ENCODE peak calls at places on chromosome 15, in seven cellular contexts. R is sigmoid colon, X is A549, Z is uterus, O is choroid plexus epithelial cell, Q is psoas muscle, S is breast epithelium. C is an unnamed sample.

GRCh38 chr15:90863987-90864386 is 4.4 kb upstream of the FURIN start:
- DNase-seq in R (no peak), X (no peak), Z (no peak), O (no peak), Q (no peak), S (no peak), C (no peak)

GRCh38 chr15:63256433-63256884 is 20.9 kb upstream of the APH1B start:
- DNase-seq in R (no peak), X (peak), Z (no peak), O (peak), Q (no peak), S (no peak), C (no peak)

GRCh38 chr15:28023933-28024888 is 74.9 kb downstream of the OCA2 start:
- DNase-seq in R (no peak), X (no peak), Z (no peak), O (no peak), Q (no peak), S (no peak), C (no peak)

GRCh38 chr15:32957219-32957618 is 237.3 kb downstream of the FMN1 start:
- DNase-seq in R (no peak), X (peak), Z (no peak), O (no peak), Q (no peak), S (no peak), C (no peak)

GRCh38 chr15:76208786-76209424 is 102.4 kb downstream of the ETFA start:
- DNase-seq in R (no peak), X (no peak), Z (no peak), O (no peak), Q (no peak), S (no peak), C (no peak)

GRCh38 chr15:100858294-100858693 is 21.3 kb upstream of the ALDH1A3 start:
- DNase-seq in R (peak), X (no peak), Z (peak), O (no peak), Q (no peak), S (no peak), C (no peak)

GRCh38 chr15:81049835-81050234 is 49.1 kb downstream of the TLNRD1 start:
- DNase-seq in R (no peak), X (no peak), Z (no peak), O (no peak), Q (no peak), S (no peak), C (no peak)

GRCh38 chr15:65303687-65304392 is 637 bp upstream of the RNU5B-1 start:
- DNase-seq in R (peak), X (peak), Z (peak), O (peak), Q (peak), S (peak), C (peak)

GRCh38 chr15:43953402-43953801 is 126.6 kb downstream of the WDR76 start:
- DNase-seq in R (no peak), X (no peak), Z (no peak), O (no peak), Q (no peak), S (no peak), C (no peak)

GRCh38 chr15:40002295-40002694 is 36.7 kb downstream of the SRP14 start:
- DNase-seq in R (no peak), X (peak), Z (no peak), O (peak), Q (no peak), S (no peak), C (no peak)

GRCh38 chr15:98729446-98730042 is 81.2 kb downstream of the IGF1R start:
- DNase-seq in R (no peak), X (no peak), Z (no peak), O (no peak), Q (no peak), S (no peak), C (no peak)

GRCh38 chr15:58269455-58270414 is 131.6 kb downstream of the AQP9 start:
- DNase-seq in R (no peak), X (peak), Z (no peak), O (peak), Q (no peak), S (no peak), C (peak)

GRCh38 chr15:28178290-28178689 is 79.2 kb upstream of the OCA2 start:
- DNase-seq in R (no peak), X (no peak), Z (no peak), O (peak), Q (no peak), S (no peak), C (no peak)

GRCh38 chr15:58628206-58629057 is 121.1 kb downstream of the ADAM10 start:
- DNase-seq in R (no peak), X (no peak), Z (no peak), O (peak), Q (no peak), S (no peak), C (no peak)

GRCh38 chr15:89203705-89204273 is 17.6 kb downstream of the RLBP1 start:
- DNase-seq in R (no peak), X (no peak), Z (no peak), O (no peak), Q (no peak), S (no peak), C (no peak)

GRCh38 chr15:92161039-92161670 is 232.5 kb upstream of the ST8SIA2 start:
- DNase-seq in R (no peak), X (no peak), Z (no peak), O (no peak), Q (no peak), S (no peak), C (no peak)

GRCh38 chr15:92909131-92909781 is 9.1 kb downstream of the CHD2 start:
- DNase-seq in R (no peak), X (no peak), Z (no peak), O (peak), Q (no peak), S (no peak), C (no peak)

GRCh38 chr15:89349212-89349558 is 14.6 kb upstream of the POLG start:
- DNase-seq in R (no peak), X (no peak), Z (no peak), O (no peak), Q (no peak), S (no peak), C (no peak)

GRCh38 chr15:47331796-47332480 is 385.4 kb upstream of the SEMA6D start:
- DNase-seq in R (no peak), X (no peak), Z (no peak), O (peak), Q (no peak), S (no peak), C (peak)

GRCh38 chr15:77702211-77702957 is 69.7 kb upstream of the LINGO1 start:
- DNase-seq in R (no peak), X (peak), Z (no peak), O (peak), Q (peak), S (no peak), C (peak)

GRCh38 chr15:38696120-38696727 is 131.6 kb upstream of the RASGRP1 start:
- DNase-seq in R (no peak), X (no peak), Z (no peak), O (peak), Q (no peak), S (no peak), C (no peak)

GRCh38 chr15:81268340-81268739 is 55.6 kb downstream of the STARD5 start:
- DNase-seq in R (no peak), X (no peak), Z (no peak), O (no peak), Q (no peak), S (no peak), C (no peak)

GRCh38 chr15:53978248-53978906 is at the start of gene UNC13C:
- DNase-seq in R (peak), X (peak), Z (no peak), O (no peak), Q (peak), S (no peak), C (peak)

GRCh38 chr15:41804920-41805666 is 22.8 kb upstream of the JMJD7 start:
- DNase-seq in R (peak), X (no peak), Z (no peak), O (no peak), Q (no peak), S (peak), C (no peak)

GRCh38 chr15:70289191-70289955 is 191.7 kb upstream of the TLE3 start:
- DNase-seq in R (peak), X (no peak), Z (no peak), O (peak), Q (no peak), S (peak), C (no peak)
- TF ChIP-seq CTCF in R (no peak), X (no peak), Z (no peak), O (no peak), Q (no peak), S (no peak), C (no peak)

GRCh38 chr15:51726302-51727073 is 11.0 kb downstream of the LYSMD2 start:
- DNase-seq in R (peak), X (peak), Z (peak), O (peak), Q (peak), S (no peak), C (no peak)
- TF ChIP-seq CTCF in R (no peak), X (no peak), Z (no peak), O (no peak), Q (no peak), S (no peak), C (no peak)

GRCh38 chr15:48877630-48878595 is at the start of gene EID1:
- DNase-seq in R (peak), X (peak), Z (peak), O (peak), Q (peak), S (peak), C (peak)
- TF ChIP-seq CTCF in R (no peak), X (no peak), Z (peak), O (no peak), Q (no peak), S (no peak), C (no peak)

DNA sequence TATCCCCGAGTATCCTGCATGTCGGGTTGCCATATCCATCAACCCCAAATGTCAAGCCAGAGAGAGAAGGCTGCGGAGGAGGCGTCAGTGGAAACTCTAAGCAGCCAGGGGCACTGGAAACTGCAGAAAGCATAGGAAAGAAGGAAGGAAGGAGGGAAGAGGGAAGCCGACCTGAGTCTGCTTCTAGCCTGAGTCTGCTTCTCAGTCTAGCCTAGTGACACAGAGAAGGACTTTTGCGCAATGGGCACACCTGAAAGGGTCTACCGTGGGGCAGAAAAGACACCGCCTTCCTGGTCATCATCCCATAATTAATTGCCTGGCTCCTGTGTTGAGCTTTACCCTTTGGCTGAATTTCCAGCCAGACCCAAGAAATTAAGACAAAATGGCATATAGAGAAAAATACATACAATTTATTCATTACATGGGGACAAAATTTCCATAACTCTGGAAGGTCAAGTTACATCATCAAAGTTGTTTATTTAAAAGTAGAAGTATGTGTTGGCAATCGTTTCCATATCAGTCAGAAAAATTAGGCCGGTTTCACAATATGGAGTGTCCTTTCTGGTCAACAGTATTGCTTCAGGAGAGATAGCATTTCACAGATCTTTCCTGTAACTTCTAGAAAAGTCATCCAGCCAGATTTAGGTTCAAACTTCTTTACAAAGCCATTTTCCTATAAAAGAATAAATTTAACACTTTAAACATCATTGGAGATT is 10.3 kb downstream of the BCL2A1 start:
- DNase-seq in R (no peak), X (no peak), Z (no peak), O (peak), Q (no peak), S (no peak), C (no peak)
- TF ChIP-seq CTCF in R (no peak), X (no peak), Z (no peak), O (no peak), Q (no peak), S (no peak), C (no peak)

GRCh38 chr15:75171408-75171807 is 30.3 kb upstream of the C15orf39 start:
- DNase-seq in R (no peak), X (no peak), Z (no peak), O (peak), Q (no peak), S (no peak), C (no peak)

GRCh38 chr15:75174736-75175135 is 26.9 kb upstream of the C15orf39 start:
- DNase-seq in R (no peak), X (no peak), Z (no peak), O (no peak), Q (no peak), S (no peak), C (no peak)

GRCh38 chr15:75172168-75172841 is 29.4 kb upstream of the C15orf39 start:
- DNase-seq in R (no peak), X (no peak), Z (no peak), O (peak), Q (no peak), S (no peak), C (no peak)

GRCh38 chr15:75176404-75176761 is 25.3 kb upstream of the C15orf39 start:
- DNase-seq in R (no peak), X (no peak), Z (no peak), O (peak), Q (no peak), S (peak), C (no peak)

DNA sequence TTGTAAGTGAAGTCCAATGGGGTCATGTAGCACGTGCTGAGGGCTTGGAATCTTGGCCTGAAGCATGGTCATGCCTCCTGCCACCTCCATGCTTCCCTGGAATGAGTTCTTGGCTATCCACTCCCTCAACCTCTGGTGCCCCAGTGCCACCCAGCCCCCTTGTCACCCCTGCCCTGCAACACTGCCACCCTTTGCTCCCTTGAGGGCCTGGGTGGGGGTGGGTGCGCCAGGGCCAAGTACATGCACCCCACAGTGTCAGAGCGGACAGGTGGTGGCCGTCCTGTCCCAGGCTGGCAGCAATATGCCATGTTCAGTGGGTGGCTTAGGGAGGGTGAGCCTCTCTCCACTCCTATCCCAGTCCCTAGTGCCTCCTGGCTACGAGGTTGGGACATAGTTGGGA is 27.6 kb upstream of the C15orf39 start:
- DNase-seq in R (peak), X (no peak), Z (no peak), O (no peak), Q (no peak), S (no peak), C (no peak)
- TF ChIP-seq CTCF in R (no peak), X (no peak), Z (no peak), O (no peak), Q (no peak), S (no peak), C (no peak)

GRCh38 chr15:59997070-59997701 is 6.9 kb upstream of the FOXB1 start:
- DNase-seq in R (no peak), X (no peak), Z (no peak), O (no peak), Q (no peak), S (no peak), C (no peak)
- TF ChIP-seq CTCF in R (no peak), X (no peak), Z (no peak), O (no peak), Q (no peak), S (no peak), C (no peak)

GRCh38 chr15:25134546-25134945 is 179.8 kb downstream of the SNRPN start:
- DNase-seq in R (no peak), X (no peak), Z (no peak), O (peak), Q (no peak), S (no peak), C (no peak)
- TF ChIP-seq CTCF in R (no peak), X (no peak), Z (no peak), O (peak), Q (no peak), S (no peak), C (no peak)

C was measured in pancreas.